ENCODE peak calls at places on chromosomes 4 and X, in nine cellular contexts. T, L, Q, E, D, G, O, U and S are unnamed samples.

GRCh38 chrX:138917781-138918180 is 206.3 kb upstream of the FGF13 start:
- DNase-seq in T (peak), L (no peak), Q (no peak), E (no peak), D (no peak), G (no peak), O (peak), U (no peak), S (no peak)

GRCh38 chr4:141346144-141346543 is 125.4 kb downstream of the ZNF330 start:
- DNase-seq in T (peak), L (no peak), Q (no peak), E (peak), D (no peak), G (peak), O (peak), U (no peak), S (peak)

GRCh38 chr4:16225681-16225995 is 633 bp downstream of the TAPT1 start:
- DNase-seq in T (no peak), L (no peak), Q (no peak), E (no peak), D (no peak), G (no peak), O (no peak), U (no peak), S (peak)

GRCh38 chr4:11420327-11420726 is 8.4 kb downstream of the HS3ST1 start:
- DNase-seq in T (no peak), L (no peak), Q (no peak), E (no peak), D (no peak), G (no peak), O (no peak), U (no peak), S (no peak)

GRCh38 chrX:106933538-106933961 is 13.3 kb downstream of the CLDN2 start:
- DNase-seq in T (no peak), L (peak), Q (no peak), E (peak), D (no peak), G (no peak), O (no peak), U (no peak), S (peak)

GRCh38 chrX:22041931-22042530 is 9.9 kb downstream of the PHEX start:
- DNase-seq in T (no peak), L (no peak), Q (no peak), E (no peak), D (no peak), G (peak), O (no peak), U (no peak), S (no peak)

GRCh38 chr4:16579866-16580265 is 318.6 kb downstream of the LDB2 start:
- DNase-seq in T (peak), L (no peak), Q (no peak), E (no peak), D (no peak), G (no peak), O (peak), U (no peak), S (no peak)

GRCh38 chr4:174699654-174700053 is 129.4 kb downstream of the GLRA3 start:
- DNase-seq in T (no peak), L (no peak), Q (no peak), E (no peak), D (no peak), G (no peak), O (no peak), U (no peak), S (no peak)

GRCh38 chr4:184287697-184288255 is 70.1 kb upstream of the ENPP6 start:
- DNase-seq in T (no peak), L (no peak), Q (no peak), E (peak), D (no peak), G (no peak), O (peak), U (no peak), S (peak)

GRCh38 chr4:40719008-40719623 is 30.6 kb upstream of the NSUN7 start:
- DNase-seq in T (peak), L (no peak), Q (peak), E (peak), D (peak), G (no peak), O (peak), U (peak), S (peak)

GRCh38 chrX:85052636-85053343 is 49.1 kb downstream of the APOOL start:
- DNase-seq in T (peak), L (no peak), Q (peak), E (no peak), D (no peak), G (peak), O (peak), U (peak), S (peak)

GRCh38 chr4:64230709-64231310 is 178.4 kb downstream of the TECRL start:
- DNase-seq in T (no peak), L (no peak), Q (no peak), E (no peak), D (no peak), G (no peak), O (peak), U (no peak), S (peak)

GRCh38 chr4:74320559-74321118 is 12.4 kb downstream of the EPGN start:
- DNase-seq in T (peak), L (no peak), Q (peak), E (no peak), D (peak), G (peak), O (peak), U (peak), S (peak)

GRCh38 chr4:3218824-3219760 is 29.9 kb upstream of the MSANTD1 start:
- DNase-seq in T (no peak), L (no peak), Q (no peak), E (no peak), D (no peak), G (no peak), O (no peak), U (no peak), S (no peak)

GRCh38 chr4:13543648-13544555 is at the start of gene NKX3-2:
- DNase-seq in T (no peak), L (no peak), Q (no peak), E (no peak), D (no peak), G (peak), O (no peak), U (no peak), S (peak)

GRCh38 chr4:143667461-143667860 is 33.0 kb downstream of the FREM3 start:
- DNase-seq in T (peak), L (no peak), Q (no peak), E (peak), D (no peak), G (peak), O (peak), U (peak), S (peak)

GRCh38 chr4:145523117-145523516 is 41.5 kb downstream of the SMAD1 start:
- DNase-seq in T (no peak), L (no peak), Q (no peak), E (no peak), D (no peak), G (no peak), O (no peak), U (no peak), S (no peak)

GRCh38 chr4:105619193-105619931 is 66.9 kb downstream of the ARHGEF38 start:
- DNase-seq in T (no peak), L (peak), Q (no peak), E (peak), D (no peak), G (peak), O (peak), U (peak), S (peak)

GRCh38 chr4:76434901-76435688 is at the start of gene SHROOM3:
- DNase-seq in T (no peak), L (no peak), Q (no peak), E (no peak), D (no peak), G (no peak), O (peak), U (no peak), S (no peak)

GRCh38 chrX:26109142-26109541 is 29.0 kb upstream of the MAGEB18 start:
- DNase-seq in T (no peak), L (no peak), Q (no peak), E (no peak), D (no peak), G (no peak), O (no peak), U (no peak), S (no peak)

GRCh38 chr4:25088342-25088952 is 57.7 kb upstream of the LGI2 start:
- DNase-seq in T (no peak), L (no peak), Q (no peak), E (no peak), D (no peak), G (no peak), O (no peak), U (no peak), S (no peak)

GRCh38 chrX:136780738-136781137 is at the start of gene ARHGEF6:
- DNase-seq in T (no peak), L (no peak), Q (no peak), E (no peak), D (peak), G (no peak), O (no peak), U (no peak), S (no peak)

GRCh38 chrX:3711331-3711917 is 2.0 kb downstream of the PRKX start:
- DNase-seq in T (no peak), L (no peak), Q (no peak), E (no peak), D (peak), G (no peak), O (no peak), U (no peak), S (no peak)